ENCODE peak calls at places on chromosome 3, in six cellular contexts. J is transverse colon, K is heart left ventricle, D is cardiac muscle cell, H is cardiac fibroblast, R is neural progenitor cell. A is an unnamed sample.

GRCh38 chr3:147130461-147130860 is 275.9 kb downstream of the ZIC4 start:
- DNase-seq in J (no peak), K (no peak), D (no peak), H (peak), R (no peak), A (peak)

GRCh38 chr3:67646586-67647234 is 7.7 kb downstream of the SUCLG2 start:
- DNase-seq in J (no peak), K (no peak), D (peak), H (peak), R (no peak), A (no peak)

GRCh38 chr3:69326821-69327433 is 59.0 kb downstream of the FRMD4B start:
- DNase-seq in J (no peak), K (peak), D (no peak), H (peak), R (no peak), A (no peak)

GRCh38 chr3:127697531-127698240 is 24.9 kb downstream of the ABTB1 start:
- DNase-seq in J (peak), K (peak), D (peak), H (peak), R (peak), A (no peak)

GRCh38 chr3:119579366-119580147 is at the start of gene ADPRH:
- DNase-seq in J (peak), K (peak), D (peak), H (peak), R (peak), A (no peak)

GRCh38 chr3:120450914-120451669 is at the start of gene FSTL1:
- DNase-seq in J (peak), K (peak), D (peak), H (peak), R (peak), A (no peak)

GRCh38 chr3:51975857-51976549 is 1.1 kb downstream of the ABHD14A start:
- DNase-seq in J (peak), K (peak), D (peak), H (peak), R (peak), A (no peak)

GRCh38 chr3:131083190-131083863 is 56.6 kb downstream of the NEK11 start:
- DNase-seq in J (peak), K (peak), D (peak), H (peak), R (peak), A (peak)

GRCh38 chr3:11847607-11848006 is 922 bp upstream of the TAMM41 start:
- DNase-seq in J (no peak), K (no peak), D (no peak), H (no peak), R (no peak), A (no peak)

GRCh38 chr3:121663171-121663847 is 2.6 kb upstream of the HCLS1 start:
- DNase-seq in J (no peak), K (no peak), D (no peak), H (no peak), R (no peak), A (no peak)

GRCh38 chr3:100008081-100008698 is 106.1 kb downstream of the FILIP1L start:
- DNase-seq in J (no peak), K (no peak), D (peak), H (no peak), R (no peak), A (no peak)

GRCh38 chr3:126345641-126346460 is 11.4 kb downstream of the KLF15 start:
- DNase-seq in J (peak), K (peak), D (no peak), H (no peak), R (no peak), A (no peak)

GRCh38 chr3:158722108-158722507 is 10.1 kb downstream of the RARRES1 start:
- DNase-seq in J (no peak), K (no peak), D (no peak), H (no peak), R (no peak), A (no peak)

GRCh38 chr3:72041531-72041930 is 256.6 kb upstream of the PROK2 start:
- DNase-seq in J (peak), K (no peak), D (peak), H (no peak), R (no peak), A (no peak)

GRCh38 chr3:127566801-127567200 is 23.7 kb downstream of the TPRA1 start:
- DNase-seq in J (no peak), K (no peak), D (no peak), H (no peak), R (peak), A (no peak)

GRCh38 chr3:74624301-74624700 is 9.8 kb upstream of the CNTN3 start:
- DNase-seq in J (no peak), K (no peak), D (peak), H (peak), R (no peak), A (no peak)

DNA sequence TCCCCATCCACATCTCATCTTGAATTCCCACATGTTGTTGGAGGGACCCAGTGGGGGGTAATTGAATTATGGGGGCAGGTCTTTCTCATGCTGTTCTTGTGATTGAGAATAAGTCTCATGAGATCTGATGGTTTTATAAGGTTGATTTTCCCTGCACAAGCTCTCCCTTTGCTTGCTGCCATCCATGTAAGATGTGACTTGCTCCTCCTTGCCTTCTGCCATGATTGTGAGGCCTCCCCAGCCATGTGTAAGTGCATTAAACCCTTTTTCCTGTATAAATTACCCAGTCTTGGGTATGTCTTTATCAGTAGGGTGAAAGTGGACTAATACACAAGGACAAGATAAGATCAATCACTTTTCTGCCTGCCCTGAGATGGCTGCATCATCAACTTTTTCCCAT is 5.8 kb upstream of the CCK start:
- DNase-seq in J (no peak), K (no peak), D (no peak), H (no peak), R (no peak), A (no peak)
- TF ChIP-seq CTCF in J (no peak), K (no peak), D (no peak), H (no peak), R (no peak), A (no peak)

GRCh38 chr3:184379375-184380209 is at the start of gene CHRD:
- DNase-seq in J (no peak), K (peak), D (no peak), H (no peak), R (peak), A (no peak)

GRCh38 chr3:184375747-184376495 is 2.1 kb downstream of the THPO start:
- DNase-seq in J (no peak), K (no peak), D (no peak), H (no peak), R (no peak), A (no peak)

GRCh38 chr3:184377882-184378445 is at the start of gene THPO:
- DNase-seq in J (no peak), K (no peak), D (no peak), H (no peak), R (peak), A (no peak)

GRCh38 chr3:184378650-184379374 is 805 bp upstream of the THPO start:
- DNase-seq in J (no peak), K (no peak), D (no peak), H (no peak), R (no peak), A (no peak)

DNA sequence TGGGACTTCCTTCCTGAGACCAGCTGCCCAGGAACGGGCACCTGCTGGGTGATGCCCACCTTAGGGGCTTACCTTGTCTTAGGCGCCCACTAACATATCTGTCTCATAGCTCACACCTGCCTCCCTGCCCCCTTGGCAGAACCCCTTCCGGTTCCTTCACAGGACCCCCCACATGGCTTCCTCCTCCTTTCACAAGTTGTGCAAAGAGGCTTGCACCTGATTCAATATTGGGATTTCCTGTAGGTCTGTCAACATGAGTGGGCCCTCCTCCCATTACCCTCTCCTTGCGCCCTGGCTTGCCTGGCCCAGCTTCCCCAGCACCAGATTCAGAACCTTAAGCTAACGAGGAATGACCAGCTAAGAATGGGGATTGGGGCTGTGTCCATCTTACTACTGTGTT is 633 bp downstream of the THPO start:
- DNase-seq in J (no peak), K (no peak), D (no peak), H (no peak), R (no peak), A (no peak)
- H3K4me3 ChIP-seq in J (no peak), K (no peak), D (no peak), H (no peak), R (peak), A (no peak)

DNA sequence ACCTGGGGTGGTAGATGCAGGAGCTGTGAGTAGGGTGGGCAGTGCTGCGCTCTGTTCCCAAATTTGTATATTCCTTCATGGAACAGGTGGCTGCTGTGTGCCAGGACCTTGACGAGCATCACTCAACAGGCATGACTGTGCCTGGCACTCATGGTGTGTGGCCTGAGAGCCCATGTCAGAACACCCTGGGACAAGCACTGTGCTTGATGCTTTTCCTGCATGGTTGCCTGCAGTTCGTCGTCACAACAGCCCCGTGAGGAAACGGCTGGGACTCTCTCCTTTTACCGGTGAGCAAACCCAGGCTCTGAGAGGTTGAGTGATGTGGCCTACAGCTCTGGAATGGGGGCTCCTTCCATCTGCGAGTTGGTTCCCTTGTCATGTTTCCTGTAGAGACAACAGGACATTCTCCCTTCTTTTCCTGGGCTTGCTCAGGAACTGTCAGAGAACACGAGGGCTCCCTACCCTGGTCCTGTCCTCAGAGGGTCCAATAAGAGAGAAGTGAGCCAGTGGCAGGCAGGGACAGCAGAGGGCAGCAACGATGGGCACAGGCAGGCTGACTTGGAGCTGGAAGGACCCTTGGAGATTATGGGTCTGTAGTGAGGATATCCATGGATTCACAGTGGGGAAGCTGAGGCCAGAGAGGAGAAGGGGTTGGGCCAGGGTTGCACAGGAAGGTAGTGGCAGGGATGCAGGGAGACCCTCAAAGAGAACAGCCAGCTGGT is 37.4 kb downstream of the PRKCD start:
- DNase-seq in J (no peak), K (no peak), D (no peak), H (no peak), R (peak), A (no peak)
- TF ChIP-seq CTCF in J (no peak), K (no peak), D (peak), H (peak), R (peak), A (peak)

DNA sequence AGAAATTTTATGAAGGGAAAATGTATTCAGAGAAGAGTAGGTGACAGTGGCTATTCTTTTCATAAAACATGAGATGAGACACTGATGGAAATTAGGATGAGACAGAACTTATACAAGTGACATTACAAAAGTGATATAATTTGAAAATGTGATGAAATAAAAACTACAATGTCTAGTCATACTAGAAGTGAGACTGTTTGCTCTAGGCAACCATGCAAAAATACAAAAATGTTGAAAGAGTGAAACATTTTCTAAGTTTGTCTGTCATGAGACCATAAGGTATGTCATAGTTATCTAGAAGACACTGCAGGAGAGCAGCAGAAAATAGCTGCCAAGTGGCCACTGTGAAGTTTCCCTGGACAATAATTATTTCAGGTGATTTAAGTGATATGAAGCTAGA is 459.5 kb downstream of the DIPK2A start:
- DNase-seq in J (no peak), K (no peak), D (no peak), H (no peak), R (no peak), A (no peak)
- H3K4me3 ChIP-seq in J (no peak), K (no peak), D (no peak), H (no peak), R (no peak), A (no peak)

GRCh38 chr3:173538410-173538809 is 140.9 kb downstream of the NLGN1 start:
- DNase-seq in J (no peak), K (no peak), D (no peak), H (no peak), R (no peak), A (no peak)
- TF ChIP-seq CTCF in J (no peak), K (peak), D (no peak), H (no peak), R (peak), A (peak)

A was measured in retinal pigment epithelial cell.